ENCODE peak calls at places on chromosome 2, in ten cellular contexts. T is kidney, C is Peyer's patch, M is foreskin fibroblast, A is RWPE2, P is GM12864, U is choroid plexus epithelial cell, Y is lower lobe of right lung, I is IMR-90, N is stomach. L is an unnamed sample.

GRCh38 chr2:136247204-136247990 is 129.4 kb upstream of the CXCR4 start:
- DNase-seq in T (no peak), C (no peak), M (no peak), A (no peak), P (no peak), U (no peak), Y (peak; percentile 57), I (no peak), N (no peak), L (no peak)

GRCh38 chr2:42636956-42637355 is 68.5 kb downstream of the MTA3 start:
- DNase-seq in T (no peak), C (no peak), M (no peak), A (no peak), P (no peak), U (no peak), Y (no peak), I (no peak), N (no peak), L (no peak)

GRCh38 chr2:60551241-60552095 is 2.0 kb downstream of the BCL11A start:
- DNase-seq in T (peak; percentile 77), C (peak; percentile 69), M (peak; percentile 71), A (no peak), P (no peak), U (peak; percentile 40), Y (no peak), I (no peak), N (peak; percentile 55), L (no peak)

GRCh38 chr2:15943378-15943851 is 3.1 kb downstream of the MYCN start:
- DNase-seq in T (no peak), C (no peak), M (no peak), A (no peak), P (no peak), U (no peak), Y (no peak), I (no peak), N (peak; percentile 47), L (no peak)

GRCh38 chr2:16682431-16683130 is 16.9 kb upstream of the CYRIA start:
- DNase-seq in T (no peak), C (no peak), M (no peak), A (no peak), P (no peak), U (no peak), Y (no peak), I (no peak), N (no peak), L (no peak)

GRCh38 chr2:159119652-159120257 is 151.3 kb downstream of the TANC1 start:
- DNase-seq in T (no peak), C (no peak), M (peak; percentile 73), A (no peak), P (no peak), U (no peak), Y (no peak), I (peak; percentile 56), N (no peak), L (no peak)

GRCh38 chr2:96679843-96680242 is 37.3 kb downstream of the FER1L5 start:
- DNase-seq in T (no peak), C (no peak), M (no peak), A (no peak), P (no peak), U (peak; percentile 42), Y (no peak), I (no peak), N (peak; percentile 56), L (no peak)

GRCh38 chr2:18346364-18346763 is 214.1 kb downstream of the RDH14 start:
- DNase-seq in T (no peak), C (no peak), M (peak; percentile 28), A (no peak), P (no peak), U (no peak), Y (no peak), I (no peak), N (peak; percentile 31), L (no peak)

GRCh38 chr2:67872481-67872880 is 190.3 kb downstream of the C1D start:
- DNase-seq in T (no peak), C (no peak), M (no peak), A (no peak), P (no peak), U (no peak), Y (no peak), I (no peak), N (no peak), L (no peak)

GRCh38 chr2:51698005-51698404 is 666.1 kb upstream of the NRXN1 start:
- DNase-seq in T (no peak), C (no peak), M (no peak), A (no peak), P (no peak), U (no peak), Y (no peak), I (no peak), N (no peak), L (no peak)

GRCh38 chr2:234735829-234736228 is 216.0 kb upstream of the SH3BP4 start:
- DNase-seq in T (no peak), C (no peak), M (no peak), A (no peak), P (no peak), U (no peak), Y (no peak), I (no peak), N (no peak), L (no peak)

GRCh38 chr2:5727242-5727641 is 35.1 kb downstream of the SOX11 start:
- DNase-seq in T (no peak), C (no peak), M (no peak), A (no peak), P (no peak), U (no peak), Y (no peak), I (no peak), N (no peak), L (no peak)

GRCh38 chr2:119681196-119681867 is 2.3 kb downstream of the TMEM177 start:
- DNase-seq in T (no peak), C (no peak), M (no peak), A (no peak), P (no peak), U (no peak), Y (no peak), I (no peak), N (no peak), L (no peak)

GRCh38 chr2:119683717-119684443 is 4.9 kb downstream of the TMEM177 start:
- DNase-seq in T (no peak), C (no peak), M (no peak), A (no peak), P (no peak), U (peak; percentile 45), Y (no peak), I (peak; percentile 28), N (peak; percentile 20), L (no peak)

GRCh38 chr2:119683074-119683716 is 4.2 kb downstream of the TMEM177 start:
- DNase-seq in T (no peak), C (no peak), M (no peak), A (no peak), P (no peak), U (no peak), Y (no peak), I (no peak), N (peak; percentile 19), L (no peak)

GRCh38 chr2:119681868-119682220 is 2.8 kb downstream of the TMEM177 start:
- DNase-seq in T (no peak), C (no peak), M (no peak), A (no peak), P (no peak), U (no peak), Y (no peak), I (no peak), N (no peak), L (no peak)

DNA sequence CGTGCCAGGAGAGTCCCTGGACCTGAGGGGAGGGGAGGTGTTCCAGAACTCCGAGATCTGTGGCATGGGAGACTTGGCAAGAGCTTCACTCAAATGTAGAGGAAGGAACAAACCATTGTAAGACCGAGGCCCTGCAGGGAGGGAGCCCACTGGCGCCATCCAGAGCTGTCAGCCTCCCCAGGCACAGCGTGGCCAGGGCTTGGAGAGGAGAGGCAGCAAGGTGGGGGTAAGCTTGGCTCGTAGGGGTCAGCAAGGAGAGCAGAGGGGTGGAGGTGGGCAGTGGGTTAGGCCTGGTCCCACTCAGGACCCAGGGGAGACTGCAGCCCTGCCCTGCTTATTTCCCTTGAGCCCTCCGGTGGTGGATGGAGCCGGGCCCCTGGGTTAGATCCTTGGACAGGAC is 3.6 kb downstream of the TMEM177 start:
- DNase-seq in T (no peak), C (no peak), M (no peak), A (no peak), P (no peak), U (no peak), Y (no peak), I (no peak), N (peak; percentile 22), L (no peak)
- TF ChIP-seq CTCF in T (no peak), C (no peak), M (no peak), A (no peak), P (no peak), U (no peak), Y (no peak), I (no peak), N (no peak), L (no peak)

GRCh38 chr2:217247511-217247910 is 387.6 kb upstream of the TNP1 start:
- DNase-seq in T (no peak), C (no peak), M (no peak), A (no peak), P (no peak), U (no peak), Y (no peak), I (no peak), N (peak; percentile 33), L (no peak)
- H3K4me3 ChIP-seq in T (no peak overlapping the region), C (no peak overlapping the region), M (no peak overlapping the region), A (no peak overlapping the region), P (no peak overlapping the region), U (no peak overlapping the region), Y (no peak overlapping the region), I (no peak overlapping the region), N (no peak overlapping the region), L (no peak overlapping the region)

DNA sequence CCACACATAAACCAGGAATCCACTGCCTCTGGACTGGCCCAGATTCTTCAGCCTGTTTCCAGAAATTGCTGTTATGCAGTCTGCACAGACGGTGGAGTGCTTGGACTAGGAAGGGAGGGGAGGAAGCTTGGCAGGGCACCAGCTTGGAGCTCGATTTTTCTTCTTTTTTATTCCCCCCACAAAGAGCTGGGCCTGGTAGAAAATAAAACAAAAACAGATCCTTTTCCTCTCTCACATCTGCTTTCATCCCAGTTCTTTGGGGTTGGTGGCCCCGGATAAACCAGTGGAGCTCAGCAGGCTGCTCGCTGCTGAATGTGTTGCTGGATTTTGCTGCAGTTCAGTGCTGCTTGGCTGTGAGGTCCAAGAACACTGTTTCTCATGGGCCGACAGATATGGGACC is 16.0 kb downstream of the LRRTM1 start:
- DNase-seq in T (no peak), C (no peak), M (peak; percentile 3), A (no peak), P (no peak), U (no peak), Y (no peak), I (no peak), N (no peak), L (no peak)
- TF ChIP-seq CTCF in T (peak; percentile 39), C (no peak), M (no peak), A (no peak), P (no peak), U (no peak), Y (peak; percentile 9), I (peak; percentile 29), N (no peak), L (no peak)

DNA sequence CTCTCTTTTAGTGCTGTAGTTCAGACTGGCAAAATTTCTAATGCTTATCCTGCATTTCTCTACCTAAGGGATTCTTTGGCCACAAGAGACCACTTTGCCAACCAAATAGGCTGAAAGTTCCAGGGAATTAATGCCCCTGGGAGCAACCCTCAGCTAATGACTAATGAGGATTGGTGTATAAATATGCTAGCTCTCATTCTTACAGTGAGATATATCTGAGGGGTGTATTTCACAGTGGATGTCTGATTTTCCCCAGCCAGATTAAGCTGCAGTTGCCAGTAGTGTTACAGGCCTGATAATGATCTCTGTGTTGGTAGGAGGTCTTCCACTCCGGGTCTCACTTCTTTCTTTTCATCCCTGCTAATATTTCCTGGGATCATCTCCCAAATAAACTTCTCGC is 90.4 kb downstream of the GULP1 start:
- DNase-seq in T (no peak), C (no peak), M (peak; percentile 39), A (no peak), P (no peak), U (peak; percentile 21), Y (no peak), I (peak; percentile 24), N (no peak), L (no peak)
- H3K4me3 ChIP-seq in T (peak overlapping the region; percentile 51), C (no peak overlapping the region), M (no peak overlapping the region), A (no peak overlapping the region), P (no peak overlapping the region), U (no peak overlapping the region), Y (no peak overlapping the region), I (no peak overlapping the region), N (no peak overlapping the region), L (no peak overlapping the region)

L was measured in AG04449.